ENCODE peak calls at places on chromosomes 7 and 10, in six cellular contexts. E, A, H, Z, C and F are unnamed samples.

GRCh38 chr10:132439424-132440163 is 42.6 kb downstream of the PWWP2B start:
- DNase-seq in E (no peak), A (no peak), H (no peak), Z (no peak), C (no peak), F (no peak)

GRCh38 chr7:92809397-92810241 is 26.8 kb downstream of the CDK6 start:
- DNase-seq in E (peak; percentile 42), A (peak; percentile 64), H (peak; percentile 81), Z (peak; percentile 80), C (peak; percentile 97), F (peak; percentile 67)

GRCh38 chr10:72243822-72244437 is 27.9 kb upstream of the ASCC1 start:
- DNase-seq in E (no peak), A (peak; percentile 55), H (no peak), Z (no peak), C (peak; percentile 84), F (peak; percentile 56)

GRCh38 chr7:116863168-116863670 is 832 bp downstream of the CAPZA2 start:
- DNase-seq in E (no peak), A (no peak), H (peak; percentile 52), Z (peak; percentile 23), C (peak; percentile 40), F (peak; percentile 38)

GRCh38 chr10:127033116-127033515 is 127.9 kb downstream of the DOCK1 start:
- DNase-seq in E (no peak), A (no peak), H (no peak), Z (no peak), C (no peak), F (no peak)

GRCh38 chr7:36289833-36290661 is 99.6 kb upstream of the ANLN start:
- DNase-seq in E (no peak), A (no peak), H (no peak), Z (no peak), C (peak; percentile 94), F (peak; percentile 60)

GRCh38 chr7:31856366-31856765 is 169.4 kb downstream of the PPP1R17 start:
- DNase-seq in E (no peak), A (no peak), H (no peak), Z (no peak), C (peak; percentile 66), F (no peak)

GRCh38 chr7:21911341-21911875 is 34.3 kb downstream of the CDCA7L start:
- DNase-seq in E (no peak), A (no peak), H (no peak), Z (no peak), C (no peak), F (no peak)

GRCh38 chr7:128215281-128215680 is 25.8 kb upstream of the LEP start:
- DNase-seq in E (no peak), A (no peak), H (no peak), Z (no peak), C (no peak), F (no peak)

GRCh38 chr7:151251328-151251925 is 2.9 kb upstream of the SMARCD3 start:
- DNase-seq in E (no peak), A (peak; percentile 62), H (peak; percentile 51), Z (peak; percentile 55), C (no peak), F (peak; percentile 64)

GRCh38 chr10:115801987-115802386 is 471.0 kb downstream of the GFRA1 start:
- DNase-seq in E (no peak), A (no peak), H (peak; percentile 9), Z (no peak), C (no peak), F (no peak)

GRCh38 chr7:101486764-101487458 is 124.2 kb downstream of the COL26A1 start:
- DNase-seq in E (no peak), A (peak; percentile 13), H (peak; percentile 57), Z (no peak), C (no peak), F (no peak)

GRCh38 chr10:29470355-29470705 is 164.4 kb downstream of the SVIL start:
- DNase-seq in E (no peak), A (no peak), H (peak; percentile 78), Z (peak; percentile 47), C (no peak), F (no peak)
- H3K4me1 ChIP-seq in E (no peaks in the 10 kb centered on the region), A (peaks cover 8% of the 10 kb centered on the region), H (peaks cover 15% of the 10 kb centered on the region), Z (peaks cover 11% of the 10 kb centered on the region), C (no peaks in the 10 kb centered on the region), F (peaks cover 4% of the 10 kb centered on the region)

GRCh38 chr10:130511801-130512200 is 375.6 kb downstream of the GLRX3 start:
- DNase-seq in E (no peak), A (no peak), H (no peak), Z (no peak), C (no peak), F (no peak)

GRCh38 chr10:130513686-130514476 is 377.7 kb downstream of the GLRX3 start:
- DNase-seq in E (no peak), A (no peak), H (no peak), Z (no peak), C (no peak), F (peak; percentile 24)

GRCh38 chr10:130512936-130513335 is 376.7 kb downstream of the GLRX3 start:
- DNase-seq in E (no peak), A (no peak), H (no peak), Z (no peak), C (no peak), F (peak; percentile 22)

GRCh38 chr10:130516141-130516540 is 379.9 kb downstream of the GLRX3 start:
- DNase-seq in E (no peak), A (no peak), H (no peak), Z (no peak), C (no peak), F (no peak)

DNA sequence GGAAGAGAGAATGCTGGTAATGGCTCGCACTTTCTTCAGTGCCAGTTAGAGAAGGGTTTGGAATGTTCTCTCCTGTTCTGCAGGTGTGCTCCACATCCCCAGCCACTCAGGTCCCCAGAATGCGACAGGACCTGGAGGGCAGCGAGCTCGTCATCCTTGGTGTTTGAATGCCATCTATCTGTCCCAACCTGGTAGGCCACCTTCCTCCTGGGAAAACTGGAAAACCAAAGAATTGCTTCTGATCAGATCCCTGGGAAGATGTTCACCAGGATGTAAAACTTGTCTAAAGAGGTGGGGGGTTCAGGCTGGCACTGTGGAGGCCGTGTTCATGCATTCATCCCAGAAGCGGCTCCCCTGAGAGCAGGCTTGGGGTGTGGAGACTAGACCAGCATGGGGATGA is 379.5 kb downstream of the GLRX3 start:
- DNase-seq in E (no peak), A (no peak), H (no peak), Z (no peak), C (no peak), F (no peak)
- H3K4me3 ChIP-seq in E (no peak overlapping the region), A (no peak overlapping the region), H (no peak overlapping the region), Z (no peak overlapping the region), C (no peak overlapping the region), F (no peak overlapping the region)

GRCh38 chr10:81130014-81130413 is 592.3 kb downstream of the SH2D4B start:
- DNase-seq in E (no peak), A (no peak), H (no peak), Z (no peak), C (no peak), F (no peak)
- H3K4me1 ChIP-seq in E (no peaks in the 10 kb centered on the region), A (no peaks in the 10 kb centered on the region), H (no peaks in the 10 kb centered on the region), Z (no peaks in the 10 kb centered on the region), C (no peaks in the 10 kb centered on the region), F (no peaks in the 10 kb centered on the region)

DNA sequence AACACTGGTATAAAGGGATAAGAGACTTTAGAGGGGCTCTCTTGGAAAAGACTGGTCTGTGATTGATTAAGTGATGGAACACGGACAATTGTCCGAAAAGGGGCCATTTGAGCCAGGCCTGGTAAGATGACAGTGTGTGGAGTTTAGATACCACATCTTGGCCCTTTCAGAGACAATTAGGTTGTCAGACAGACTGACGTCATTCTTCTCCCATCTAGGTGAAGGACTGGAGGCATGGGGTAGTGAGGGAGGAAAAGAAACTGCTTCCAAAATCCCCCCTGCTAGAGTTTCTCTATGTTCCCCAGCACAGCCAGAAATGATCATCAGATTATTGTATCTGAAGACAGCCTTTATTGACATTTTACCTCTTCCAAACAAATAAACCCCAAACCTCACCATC is 84.8 kb upstream of the MYO3A start:
- DNase-seq in E (no peak), A (no peak), H (no peak), Z (no peak), C (no peak), F (no peak)
- H3K4me3 ChIP-seq in E (no peak overlapping the region), A (no peak overlapping the region), H (no peak overlapping the region), Z (no peak overlapping the region), C (no peak overlapping the region), F (no peak overlapping the region)

GRCh38 chr7:16323313-16323712 is 98.0 kb downstream of the CRPPA start:
- DNase-seq in E (no peak), A (no peak), H (no peak), Z (no peak), C (no peak), F (no peak)
- H3K4me1 ChIP-seq in E (no peaks in the 10 kb centered on the region), A (no peaks in the 10 kb centered on the region), H (no peaks in the 10 kb centered on the region), Z (no peaks in the 10 kb centered on the region), C (no peaks in the 10 kb centered on the region), F (no peaks in the 10 kb centered on the region)

DNA sequence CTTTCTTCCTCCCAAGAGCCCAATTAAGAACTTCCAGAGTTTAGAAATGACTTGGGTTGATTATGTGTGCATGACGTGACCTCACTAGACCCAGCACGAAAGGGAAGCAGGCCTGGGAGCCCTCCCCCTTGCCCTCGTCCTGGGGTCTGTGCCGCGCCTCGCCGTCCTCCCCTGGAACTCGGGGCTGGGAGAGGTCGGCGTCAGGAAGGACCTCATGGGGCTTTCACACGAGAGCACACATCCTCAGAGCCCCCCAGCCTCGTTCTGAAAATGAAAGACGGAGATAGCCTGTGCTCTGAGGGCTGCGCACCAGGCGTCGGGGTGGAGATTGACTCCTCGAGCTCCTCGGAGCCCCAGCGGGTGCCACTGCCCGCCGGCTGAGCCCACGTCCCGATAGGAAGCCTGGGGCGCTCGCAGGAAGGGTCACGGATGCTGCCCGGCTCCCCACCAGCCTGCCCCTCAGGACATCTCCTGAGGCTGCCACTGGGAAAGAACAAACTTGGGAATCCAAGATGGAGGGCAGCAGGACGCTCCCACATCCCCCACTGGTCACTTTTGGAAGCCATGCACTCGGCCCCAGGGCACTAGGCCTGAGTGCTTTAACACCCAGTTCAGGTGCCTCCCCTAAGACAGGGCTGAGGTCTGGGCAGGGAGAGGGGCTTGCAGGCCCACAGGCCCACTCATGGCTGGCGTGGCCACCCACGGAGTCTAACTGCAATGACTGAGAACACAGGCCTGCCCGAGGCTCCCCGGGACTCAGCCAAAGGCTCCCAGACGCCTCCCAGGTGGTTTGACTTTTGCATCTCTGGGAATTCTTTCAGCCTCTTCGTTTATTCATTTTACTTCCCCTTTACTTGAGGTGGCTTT is 37.6 kb downstream of the PTPRN2 start:
- DNase-seq in E (no peak), A (no peak), H (no peak), Z (no peak), C (no peak), F (no peak)
- H3K4me3 ChIP-seq in E (no peak overlapping the region), A (no peak overlapping the region), H (no peak overlapping the region), Z (no peak overlapping the region), C (no peak overlapping the region), F (no peak overlapping the region)

DNA sequence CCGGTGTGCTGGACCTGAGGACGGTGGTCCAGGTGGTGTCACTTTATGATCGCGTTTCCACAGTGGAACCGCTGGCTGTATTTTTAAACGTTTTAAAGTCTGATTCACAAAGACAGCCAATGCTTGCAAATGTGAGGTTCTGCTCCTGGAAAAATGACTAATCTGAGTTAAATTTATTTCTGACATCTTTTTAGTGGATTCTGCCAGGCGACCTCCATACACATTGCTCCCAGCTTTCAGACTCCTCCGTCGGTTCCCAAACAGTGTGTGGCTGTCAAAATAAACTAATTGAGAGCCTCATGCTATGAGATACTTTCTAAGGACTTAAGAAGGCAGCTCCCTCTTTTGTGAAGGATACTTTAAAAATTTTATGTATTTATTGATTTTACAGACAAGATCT is 12.7 kb upstream of the TTYH3 start:
- DNase-seq in E (no peak), A (no peak), H (no peak), Z (no peak), C (no peak), F (no peak)
- H3K4me1 ChIP-seq in E (no peaks in the 10 kb centered on the region), A (peaks cover 8% of the 10 kb centered on the region), H (peaks cover 17% of the 10 kb centered on the region), Z (peaks cover 8% of the 10 kb centered on the region), C (peaks cover 13% of the 10 kb centered on the region), F (peaks cover 3% of the 10 kb centered on the region)